ENCODE peak calls at places on chromosomes 5 and 9, in ten cellular contexts. One of them, this sample, is unnamed.

GRCh38 chr5:95760291-95761191 is 29.4 kb downstream of the RHOBTB3 start:
- DNase-seq in suprapubic skin: no peak
- DNase-seq in testis: no peak
- DNase-seq in adrenal gland: no peak
- DNase-seq in ovary: no peak
- DNase-seq in heart left ventricle: no peak
- DNase-seq in IMR-90: peak; percentile 99
- DNase-seq in gastrocnemius medialis: no peak
- DNase-seq in A549: no peak
- DNase-seq in sigmoid colon: no peak
- DNase-seq in this sample: peak; percentile 48

GRCh38 chr5:135847976-135848375 is 13.5 kb downstream of the SLC25A48 start:
- DNase-seq in suprapubic skin: no peak
- DNase-seq in testis: no peak
- DNase-seq in adrenal gland: no peak
- DNase-seq in ovary: no peak
- DNase-seq in heart left ventricle: no peak
- DNase-seq in IMR-90: no peak
- DNase-seq in gastrocnemius medialis: no peak
- DNase-seq in A549: no peak
- DNase-seq in sigmoid colon: no peak
- DNase-seq in this sample: no peak

GRCh38 chr5:81787843-81788242 is 36.9 kb upstream of the SSBP2 start:
- DNase-seq in suprapubic skin: peak; percentile 73
- DNase-seq in testis: peak; percentile 86
- DNase-seq in adrenal gland: peak; percentile 81
- DNase-seq in ovary: peak; percentile 85
- DNase-seq in heart left ventricle: peak; percentile 75
- DNase-seq in IMR-90: peak; percentile 80
- DNase-seq in gastrocnemius medialis: peak; percentile 68
- DNase-seq in A549: no peak
- DNase-seq in sigmoid colon: peak; percentile 89
- DNase-seq in this sample: peak; percentile 80

GRCh38 chr5:142197098-142197497 is 88.5 kb downstream of the NDFIP1 start:
- DNase-seq in suprapubic skin: no peak
- DNase-seq in testis: no peak
- DNase-seq in adrenal gland: no peak
- DNase-seq in ovary: no peak
- DNase-seq in heart left ventricle: no peak
- DNase-seq in IMR-90: peak; percentile 16
- DNase-seq in gastrocnemius medialis: no peak
- DNase-seq in A549: no peak
- DNase-seq in sigmoid colon: no peak
- DNase-seq in this sample: no peak

GRCh38 chr5:130868186-130868821 is 296.8 kb downstream of the HINT1 start:
- DNase-seq in suprapubic skin: no peak
- DNase-seq in testis: no peak
- DNase-seq in adrenal gland: no peak
- DNase-seq in ovary: no peak
- DNase-seq in heart left ventricle: no peak
- DNase-seq in IMR-90: no peak
- DNase-seq in gastrocnemius medialis: no peak
- DNase-seq in A549: no peak
- DNase-seq in sigmoid colon: no peak
- DNase-seq in this sample: no peak

GRCh38 chr5:172524573-172525021 is 70.3 kb upstream of the SH3PXD2B start:
- DNase-seq in suprapubic skin: no peak
- DNase-seq in testis: no peak
- DNase-seq in adrenal gland: no peak
- DNase-seq in ovary: no peak
- DNase-seq in heart left ventricle: no peak
- DNase-seq in IMR-90: no peak
- DNase-seq in gastrocnemius medialis: no peak
- DNase-seq in A549: no peak
- DNase-seq in sigmoid colon: peak; percentile 93
- DNase-seq in this sample: no peak

GRCh38 chr9:106479679-106480078 is 383.3 kb upstream of the ZNF462 start:
- DNase-seq in suprapubic skin: no peak
- DNase-seq in testis: no peak
- DNase-seq in adrenal gland: peak; percentile 59
- DNase-seq in ovary: no peak
- DNase-seq in heart left ventricle: no peak
- DNase-seq in IMR-90: no peak
- DNase-seq in gastrocnemius medialis: no peak
- DNase-seq in A549: no peak
- DNase-seq in sigmoid colon: no peak
- DNase-seq in this sample: no peak

GRCh38 chr5:1772634-1773033 is 27.0 kb downstream of the MRPL36 start:
- DNase-seq in suprapubic skin: no peak
- DNase-seq in testis: no peak
- DNase-seq in adrenal gland: no peak
- DNase-seq in ovary: no peak
- DNase-seq in heart left ventricle: no peak
- DNase-seq in IMR-90: peak; percentile 66
- DNase-seq in gastrocnemius medialis: no peak
- DNase-seq in A549: peak; percentile 47
- DNase-seq in sigmoid colon: peak; percentile 15
- DNase-seq in this sample: peak; percentile 53

GRCh38 chr9:130860458-130861316 is 25.6 kb downstream of the ABL1 start:
- DNase-seq in suprapubic skin: peak; percentile 88
- DNase-seq in testis: peak; percentile 79
- DNase-seq in adrenal gland: peak; percentile 91
- DNase-seq in ovary: peak; percentile 88
- DNase-seq in heart left ventricle: peak; percentile 83
- DNase-seq in IMR-90: peak; percentile 99
- DNase-seq in gastrocnemius medialis: peak; percentile 74
- DNase-seq in A549: no peak
- DNase-seq in sigmoid colon: peak; percentile 97
- DNase-seq in this sample: peak; percentile 67

GRCh38 chr9:89179920-89180667 is 1.5 kb upstream of the SHC3 start:
- DNase-seq in suprapubic skin: peak; percentile 93
- DNase-seq in testis: peak; percentile 86
- DNase-seq in adrenal gland: peak; percentile 97
- DNase-seq in ovary: peak; percentile 70
- DNase-seq in heart left ventricle: peak; percentile 83
- DNase-seq in IMR-90: peak; percentile 97
- DNase-seq in gastrocnemius medialis: peak; percentile 65
- DNase-seq in A549: peak; percentile 88
- DNase-seq in sigmoid colon: peak; percentile 95
- DNase-seq in this sample: peak; percentile 96

GRCh38 chr5:135476615-135477493 is 24.7 kb upstream of the TIFAB start:
- DNase-seq in suprapubic skin: no peak
- DNase-seq in testis: no peak
- DNase-seq in adrenal gland: no peak
- DNase-seq in ovary: no peak
- DNase-seq in heart left ventricle: no peak
- DNase-seq in IMR-90: no peak
- DNase-seq in gastrocnemius medialis: no peak
- DNase-seq in A549: no peak
- DNase-seq in sigmoid colon: no peak
- DNase-seq in this sample: no peak

GRCh38 chr9:95497772-95498171 is 19.0 kb downstream of the PTCH1 start:
- DNase-seq in suprapubic skin: no peak
- DNase-seq in testis: no peak
- DNase-seq in adrenal gland: no peak
- DNase-seq in ovary: no peak
- DNase-seq in heart left ventricle: no peak
- DNase-seq in IMR-90: peak; percentile 77
- DNase-seq in gastrocnemius medialis: no peak
- DNase-seq in A549: no peak
- DNase-seq in sigmoid colon: no peak
- DNase-seq in this sample: no peak

GRCh38 chr5:124747770-124748686 is 1.6 kb upstream of the ZNF608 start:
- DNase-seq in suprapubic skin: no peak
- DNase-seq in testis: no peak
- DNase-seq in adrenal gland: no peak
- DNase-seq in ovary: no peak
- DNase-seq in heart left ventricle: no peak
- DNase-seq in IMR-90: peak; percentile 44
- DNase-seq in gastrocnemius medialis: no peak
- DNase-seq in A549: peak; percentile 16
- DNase-seq in sigmoid colon: no peak
- DNase-seq in this sample: peak; percentile 25

GRCh38 chr5:158868570-158868969 is 231.1 kb downstream of the EBF1 start:
- DNase-seq in suprapubic skin: no peak
- DNase-seq in testis: no peak
- DNase-seq in adrenal gland: peak; percentile 1
- DNase-seq in ovary: no peak
- DNase-seq in heart left ventricle: no peak
- DNase-seq in IMR-90: no peak
- DNase-seq in gastrocnemius medialis: no peak
- DNase-seq in A549: no peak
- DNase-seq in sigmoid colon: no peak
- DNase-seq in this sample: no peak

GRCh38 chr9:96116275-96117051 is 185.5 kb downstream of the HSD17B3 start:
- DNase-seq in suprapubic skin: no peak
- DNase-seq in testis: peak; percentile 52
- DNase-seq in adrenal gland: no peak
- DNase-seq in ovary: no peak
- DNase-seq in heart left ventricle: no peak
- DNase-seq in IMR-90: no peak
- DNase-seq in gastrocnemius medialis: no peak
- DNase-seq in A549: no peak
- DNase-seq in sigmoid colon: peak; percentile 88
- DNase-seq in this sample: no peak

GRCh38 chr5:160542840-160543239 is 121.2 kb downstream of the PTTG1 start:
- DNase-seq in suprapubic skin: no peak
- DNase-seq in testis: no peak
- DNase-seq in adrenal gland: no peak
- DNase-seq in ovary: no peak
- DNase-seq in heart left ventricle: no peak
- DNase-seq in IMR-90: no peak
- DNase-seq in gastrocnemius medialis: no peak
- DNase-seq in A549: no peak
- DNase-seq in sigmoid colon: no peak
- DNase-seq in this sample: no peak

GRCh38 chr9:136522354-136523237 is 23.3 kb downstream of the NOTCH1 start:
- DNase-seq in suprapubic skin: no peak
- DNase-seq in testis: no peak
- DNase-seq in adrenal gland: no peak
- DNase-seq in ovary: no peak
- DNase-seq in heart left ventricle: no peak
- DNase-seq in IMR-90: no peak
- DNase-seq in gastrocnemius medialis: no peak
- DNase-seq in A549: no peak
- DNase-seq in sigmoid colon: no peak
- DNase-seq in this sample: peak; percentile 45

GRCh38 chr5:88948746-88949600 is 66.0 kb upstream of the MEF2C start:
- DNase-seq in suprapubic skin: no peak
- DNase-seq in testis: no peak
- DNase-seq in adrenal gland: no peak
- DNase-seq in ovary: no peak
- DNase-seq in heart left ventricle: no peak
- DNase-seq in IMR-90: no peak
- DNase-seq in gastrocnemius medialis: no peak
- DNase-seq in A549: no peak
- DNase-seq in sigmoid colon: no peak
- DNase-seq in this sample: no peak

GRCh38 chr9:71295928-71296327 is 174.5 kb upstream of the TRPM3 start:
- DNase-seq in suprapubic skin: no peak
- DNase-seq in testis: no peak
- DNase-seq in adrenal gland: no peak
- DNase-seq in ovary: no peak
- DNase-seq in heart left ventricle: no peak
- DNase-seq in IMR-90: no peak
- DNase-seq in gastrocnemius medialis: no peak
- DNase-seq in A549: no peak
- DNase-seq in sigmoid colon: no peak
- DNase-seq in this sample: no peak
- H3K4me3 ChIP-seq in suprapubic skin: no peak overlapping the region
- H3K4me3 ChIP-seq in testis: no peak overlapping the region
- H3K4me3 ChIP-seq in adrenal gland: no peak overlapping the region
- H3K4me3 ChIP-seq in ovary: no peak overlapping the region
- H3K4me3 ChIP-seq in heart left ventricle: no peak overlapping the region
- H3K4me3 ChIP-seq in IMR-90: no peak overlapping the region
- H3K4me3 ChIP-seq in gastrocnemius medialis: no peak overlapping the region
- H3K4me3 ChIP-seq in A549: no peak overlapping the region
- H3K4me3 ChIP-seq in sigmoid colon: no peak overlapping the region
- H3K4me3 ChIP-seq in this sample: no peak overlapping the region

GRCh38 chr5:55982957-55983381 is 11.8 kb downstream of the IL6ST start:
- DNase-seq in suprapubic skin: no peak
- DNase-seq in testis: no peak
- DNase-seq in adrenal gland: no peak
- DNase-seq in ovary: no peak
- DNase-seq in heart left ventricle: no peak
- DNase-seq in IMR-90: no peak
- DNase-seq in gastrocnemius medialis: no peak
- DNase-seq in A549: no peak
- DNase-seq in sigmoid colon: no peak
- DNase-seq in this sample: no peak
- TF ChIP-seq CTCF in suprapubic skin: no peak
- TF ChIP-seq CTCF in testis: no peak
- TF ChIP-seq CTCF in adrenal gland: peak; percentile 7
- TF ChIP-seq CTCF in ovary: no peak
- TF ChIP-seq CTCF in heart left ventricle: no peak
- TF ChIP-seq CTCF in IMR-90: no peak
- TF ChIP-seq CTCF in gastrocnemius medialis: peak; percentile 28
- TF ChIP-seq CTCF in A549: peak; percentile 43
- TF ChIP-seq CTCF in sigmoid colon: no peak
- TF ChIP-seq CTCF in this sample: no peak

GRCh38 chr9:127779136-127779981 is 893 bp upstream of the SH2D3C start:
- DNase-seq in suprapubic skin: no peak
- DNase-seq in testis: no peak
- DNase-seq in adrenal gland: no peak
- DNase-seq in ovary: no peak
- DNase-seq in heart left ventricle: no peak
- DNase-seq in IMR-90: no peak
- DNase-seq in gastrocnemius medialis: no peak
- DNase-seq in A549: no peak
- DNase-seq in sigmoid colon: no peak
- DNase-seq in this sample: peak; percentile 67
- TF ChIP-seq POLR2A in suprapubic skin: no peak
- TF ChIP-seq POLR2A in testis: no peak
- TF ChIP-seq POLR2A in adrenal gland: no peak
- TF ChIP-seq POLR2A in ovary: no peak
- TF ChIP-seq POLR2A in heart left ventricle: no peak
- TF ChIP-seq POLR2A in IMR-90: no peak
- TF ChIP-seq POLR2A in gastrocnemius medialis: no peak
- TF ChIP-seq POLR2A in A549: no peak
- TF ChIP-seq POLR2A in sigmoid colon: no peak
- TF ChIP-seq POLR2A in this sample: no peak

DNA sequence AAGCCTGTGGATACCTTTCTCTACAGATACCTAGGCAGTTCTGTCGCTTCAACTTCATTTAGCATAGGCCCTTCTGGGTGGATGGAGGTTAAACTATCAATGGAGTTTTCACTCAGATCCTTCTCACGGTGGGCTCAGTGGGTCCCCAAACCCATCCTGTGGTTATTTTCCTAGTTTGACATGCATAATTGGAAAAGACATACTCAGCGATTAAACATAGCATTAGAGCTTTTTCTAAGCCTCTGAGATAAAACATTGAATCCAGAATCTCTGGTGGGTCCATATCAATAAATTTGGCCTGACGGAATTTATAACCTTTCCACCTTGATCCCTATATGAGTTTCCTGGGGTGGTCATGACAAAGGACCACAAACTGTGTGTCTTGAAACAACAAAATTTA is 1.8 kb upstream of the OTULIN start:
- DNase-seq in suprapubic skin: no peak
- DNase-seq in testis: no peak
- DNase-seq in adrenal gland: no peak
- DNase-seq in ovary: no peak
- DNase-seq in heart left ventricle: no peak
- DNase-seq in IMR-90: no peak
- DNase-seq in gastrocnemius medialis: no peak
- DNase-seq in A549: no peak
- DNase-seq in sigmoid colon: no peak
- DNase-seq in this sample: no peak
- H3K4me3 ChIP-seq in suprapubic skin: peak overlapping the region; percentile 87
- H3K4me3 ChIP-seq in testis: no peak overlapping the region
- H3K4me3 ChIP-seq in adrenal gland: no peak overlapping the region
- H3K4me3 ChIP-seq in ovary: no peak overlapping the region
- H3K4me3 ChIP-seq in heart left ventricle: no peak overlapping the region
- H3K4me3 ChIP-seq in IMR-90: no peak overlapping the region
- H3K4me3 ChIP-seq in gastrocnemius medialis: no peak overlapping the region
- H3K4me3 ChIP-seq in A549: no peak overlapping the region
- H3K4me3 ChIP-seq in sigmoid colon: no peak overlapping the region
- H3K4me3 ChIP-seq in this sample: no peak overlapping the region

This sample was measured in NB4.